ENCODE peak calls at places on chromosomes 6 and 20, in four cellular contexts. One of them, this sample, is unnamed.

GRCh38 chr20:50645253-50646068 is 45.9 kb downstream of the RIPOR3 start:
- DNase-seq in cardiac fibroblast: peak
- DNase-seq in brain microvascular endothelial cell: peak
- DNase-seq in DND-41: no peak
- DNase-seq in this sample: peak

GRCh38 chr6:4383910-4384637 is 248.7 kb upstream of the ECI2 start:
- DNase-seq in DND-41: no peak
- DNase-seq in cardiac fibroblast: no peak
- DNase-seq in brain microvascular endothelial cell: no peak
- DNase-seq in this sample: no peak

GRCh38 chr6:154169193-154169847 is 130.3 kb downstream of the OPRM1 start:
- DNase-seq in DND-41: peak
- DNase-seq in cardiac fibroblast: peak
- DNase-seq in brain microvascular endothelial cell: no peak
- DNase-seq in this sample: peak

GRCh38 chr6:167722634-167723309 is 103.9 kb upstream of the AFDN start:
- DNase-seq in brain microvascular endothelial cell: no peak
- DNase-seq in DND-41: no peak
- DNase-seq in cardiac fibroblast: no peak
- DNase-seq in this sample: no peak

GRCh38 chr20:62973033-62973745 is 20.7 kb downstream of the SLC17A9 start:
- DNase-seq in DND-41: no peak
- DNase-seq in brain microvascular endothelial cell: no peak
- DNase-seq in cardiac fibroblast: no peak
- DNase-seq in this sample: no peak

GRCh38 chr20:2246081-2246491 is 49.7 kb upstream of the TGM3 start:
- DNase-seq in brain microvascular endothelial cell: no peak
- DNase-seq in cardiac fibroblast: no peak
- DNase-seq in DND-41: no peak
- DNase-seq in this sample: no peak

GRCh38 chr20:63495771-63496403 is 3.0 kb downstream of the EEF1A2 start:
- DNase-seq in brain microvascular endothelial cell: no peak
- DNase-seq in DND-41: peak
- DNase-seq in cardiac fibroblast: peak
- DNase-seq in this sample: peak

GRCh38 chr6:33927551-33927950 is 123.7 kb upstream of the MLN start:
- DNase-seq in cardiac fibroblast: no peak
- DNase-seq in DND-41: no peak
- DNase-seq in brain microvascular endothelial cell: peak
- DNase-seq in this sample: peak

GRCh38 chr20:63973636-63974401 is 4.1 kb upstream of the ZNF512B start:
- DNase-seq in brain microvascular endothelial cell: peak
- DNase-seq in DND-41: peak
- DNase-seq in cardiac fibroblast: peak
- DNase-seq in this sample: peak

GRCh38 chr20:51095755-51096509 is 73.0 kb upstream of the KCNG1 start:
- DNase-seq in cardiac fibroblast: peak
- DNase-seq in brain microvascular endothelial cell: no peak
- DNase-seq in DND-41: no peak
- DNase-seq in this sample: peak

GRCh38 chr6:141123084-141123483 is 1009.6 kb upstream of the GJE1 start:
- DNase-seq in DND-41: no peak
- DNase-seq in cardiac fibroblast: no peak
- DNase-seq in brain microvascular endothelial cell: no peak
- DNase-seq in this sample: no peak

DNA sequence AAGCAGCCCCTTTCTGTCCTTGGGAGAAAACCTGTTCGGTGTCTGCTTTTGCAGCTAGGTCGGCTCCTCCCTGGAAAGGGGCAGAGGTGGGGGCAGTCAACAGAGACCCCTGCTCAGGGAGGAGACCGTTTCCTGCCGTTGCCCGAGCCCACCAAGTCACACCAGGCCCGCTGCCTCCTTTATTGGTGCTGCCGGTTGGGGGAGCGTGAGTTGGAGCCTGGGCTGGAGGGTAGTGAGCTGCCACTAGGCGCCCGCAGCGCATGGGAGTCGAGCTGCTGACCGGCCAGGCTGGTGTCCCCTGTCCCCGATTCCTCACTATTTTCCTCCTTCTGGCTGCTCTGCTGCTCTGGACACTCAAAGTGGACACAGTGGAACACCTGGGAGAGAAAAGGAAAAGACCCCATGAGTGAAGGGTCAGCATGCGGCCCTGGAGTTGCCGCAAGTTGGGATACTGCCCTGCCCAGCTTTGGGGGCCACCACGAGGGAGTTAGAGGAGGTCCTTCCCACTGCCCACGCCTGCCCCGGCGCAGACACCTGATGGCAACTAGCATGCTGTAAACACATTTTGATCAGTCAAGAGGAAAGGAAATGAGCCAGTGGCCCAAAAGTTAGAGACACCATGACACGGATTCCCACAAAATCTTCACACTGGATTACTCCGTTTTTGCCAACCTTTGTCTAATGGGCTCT is 355.4 kb downstream of the ZFAND3 start:
- DNase-seq in cardiac fibroblast: no peak
- DNase-seq in brain microvascular endothelial cell: no peak
- DNase-seq in DND-41: no peak
- DNase-seq in this sample: no peak
- TF ChIP-seq CTCF in cardiac fibroblast: no peak
- TF ChIP-seq CTCF in brain microvascular endothelial cell: no peak
- TF ChIP-seq CTCF in DND-41: no peak
- TF ChIP-seq CTCF in this sample: no peak

GRCh38 chr6:32195652-32195901 is 3.1 kb upstream of the GPSM3 start:
- DNase-seq in cardiac fibroblast: peak
- DNase-seq in brain microvascular endothelial cell: peak
- DNase-seq in DND-41: peak
- DNase-seq in this sample: peak
- TF ChIP-seq CTCF in cardiac fibroblast: peak
- TF ChIP-seq CTCF in brain microvascular endothelial cell: peak
- TF ChIP-seq CTCF in DND-41: peak
- TF ChIP-seq CTCF in this sample: no peak

GRCh38 chr6:169638915-169639314 is 62.9 kb downstream of the WDR27 start:
- DNase-seq in cardiac fibroblast: no peak
- DNase-seq in DND-41: no peak
- DNase-seq in brain microvascular endothelial cell: no peak
- DNase-seq in this sample: no peak

GRCh38 chr6:169640347-169640972 is 61.4 kb downstream of the WDR27 start:
- DNase-seq in DND-41: no peak
- DNase-seq in cardiac fibroblast: peak
- DNase-seq in brain microvascular endothelial cell: no peak
- DNase-seq in this sample: no peak

GRCh38 chr6:169638388-169638787 is 63.4 kb downstream of the WDR27 start:
- DNase-seq in brain microvascular endothelial cell: no peak
- DNase-seq in cardiac fibroblast: no peak
- DNase-seq in DND-41: no peak
- DNase-seq in this sample: no peak

GRCh38 chr6:169640983-169641382 is 60.8 kb downstream of the WDR27 start:
- DNase-seq in DND-41: no peak
- DNase-seq in brain microvascular endothelial cell: no peak
- DNase-seq in cardiac fibroblast: no peak
- DNase-seq in this sample: no peak

DNA sequence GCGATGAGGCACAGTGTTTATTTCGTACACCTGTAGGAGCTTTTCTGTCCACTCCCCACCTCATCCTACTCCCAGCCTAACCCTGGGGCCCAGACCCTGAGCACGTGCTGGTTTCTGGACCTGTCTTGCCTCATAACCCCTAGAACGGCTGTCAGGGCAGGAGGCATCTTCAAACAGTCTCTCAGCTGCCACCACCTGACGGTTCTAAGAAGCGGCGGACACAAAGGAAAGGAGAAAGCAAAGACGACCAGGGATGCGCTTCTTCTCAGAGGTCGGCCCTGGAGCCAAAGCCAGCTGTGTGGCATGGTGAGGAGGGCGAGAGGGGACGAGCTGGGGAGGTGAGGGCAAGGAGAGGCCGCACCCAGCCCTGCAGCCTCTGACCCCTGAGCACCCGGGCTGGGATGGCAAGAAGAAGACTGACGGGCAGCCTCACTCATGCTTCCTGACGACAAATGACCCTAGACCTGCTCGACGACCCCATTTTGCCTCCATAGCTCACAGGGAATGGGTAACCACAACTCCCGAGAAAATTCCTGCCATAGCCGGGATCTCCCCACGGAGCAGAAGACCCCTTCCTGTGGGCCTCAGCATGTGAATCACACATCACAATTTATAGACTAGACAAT is 62.1 kb downstream of the WDR27 start:
- DNase-seq in brain microvascular endothelial cell: no peak
- DNase-seq in cardiac fibroblast: no peak
- DNase-seq in DND-41: no peak
- DNase-seq in this sample: no peak
- TF ChIP-seq CTCF in brain microvascular endothelial cell: peak
- TF ChIP-seq CTCF in cardiac fibroblast: no peak
- TF ChIP-seq CTCF in DND-41: no peak
- TF ChIP-seq CTCF in this sample: no peak

DNA sequence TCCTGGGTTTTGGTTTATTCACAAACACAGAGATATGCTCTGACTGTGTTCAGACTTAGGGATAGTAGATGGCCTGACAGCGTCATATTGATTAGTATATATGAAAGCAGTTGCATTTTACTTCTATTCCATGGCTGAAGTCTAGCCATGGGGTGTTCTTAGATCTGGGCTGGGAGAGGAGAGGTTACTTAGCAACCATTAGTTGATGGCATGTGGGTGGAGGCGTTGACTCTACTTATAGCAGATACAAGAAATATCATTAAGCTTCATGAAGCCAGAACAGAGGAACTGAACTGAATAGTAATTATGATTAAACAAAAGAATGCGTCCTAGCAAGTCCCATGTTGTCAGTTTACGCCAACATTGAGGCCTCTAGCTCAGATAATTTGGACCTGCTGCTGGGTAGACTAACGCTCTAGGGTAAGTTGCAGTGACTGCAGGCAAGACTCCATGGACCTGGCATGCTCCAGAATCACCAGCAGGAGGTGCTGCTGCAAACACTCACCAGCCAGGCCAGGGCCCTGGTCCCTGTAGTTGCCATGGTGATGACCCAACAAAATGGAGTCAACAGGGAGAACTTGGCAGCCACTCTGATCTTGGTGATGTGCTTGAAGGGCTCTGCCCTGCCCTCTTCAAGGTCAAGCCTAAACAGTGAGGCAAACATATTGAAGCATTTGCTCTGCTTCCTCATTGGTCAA is 477.4 kb downstream of the PREX1 start:
- DNase-seq in cardiac fibroblast: no peak
- DNase-seq in brain microvascular endothelial cell: no peak
- DNase-seq in DND-41: no peak
- DNase-seq in this sample: peak
- TF ChIP-seq CTCF in cardiac fibroblast: no peak
- TF ChIP-seq CTCF in brain microvascular endothelial cell: peak
- TF ChIP-seq CTCF in DND-41: peak
- TF ChIP-seq CTCF in this sample: peak

GRCh38 chr6:137167702-137168377 is 5.6 kb downstream of the IL22RA2 start:
- DNase-seq in cardiac fibroblast: no peak
- DNase-seq in brain microvascular endothelial cell: no peak
- DNase-seq in DND-41: no peak
- DNase-seq in this sample: no peak

GRCh38 chr6:137162692-137163303 is 10.6 kb downstream of the IL22RA2 start:
- DNase-seq in DND-41: no peak
- DNase-seq in cardiac fibroblast: no peak
- DNase-seq in brain microvascular endothelial cell: no peak
- DNase-seq in this sample: no peak

GRCh38 chr6:137163732-137164318 is 9.6 kb downstream of the IL22RA2 start:
- DNase-seq in DND-41: peak
- DNase-seq in cardiac fibroblast: no peak
- DNase-seq in brain microvascular endothelial cell: no peak
- DNase-seq in this sample: no peak

GRCh38 chr6:137166247-137167098 is 7.0 kb downstream of the IL22RA2 start:
- DNase-seq in DND-41: no peak
- DNase-seq in cardiac fibroblast: no peak
- DNase-seq in brain microvascular endothelial cell: no peak
- DNase-seq in this sample: peak

GRCh38 chr6:137165375-137166246 is 7.8 kb downstream of the IL22RA2 start:
- DNase-seq in DND-41: peak
- DNase-seq in cardiac fibroblast: no peak
- DNase-seq in brain microvascular endothelial cell: no peak
- DNase-seq in this sample: peak
- TF ChIP-seq CTCF in DND-41: no peak
- TF ChIP-seq CTCF in cardiac fibroblast: peak
- TF ChIP-seq CTCF in brain microvascular endothelial cell: no peak
- TF ChIP-seq CTCF in this sample: peak

This sample was measured in NB4.